ENCODE peak calls at places on chromosomes 12 and 14, in five cellular contexts. Z is H9, M is A549, I is IMR-90, F is mucosa of descending colon. T is an unnamed sample. For H3K4me1, the result is how much of the 10 kb centered on the place peaks cover.

GRCh38 chr14:102629011-102629444 is 36.6 kb downstream of the RCOR1 start:
- DNase-seq in I (no peak), M (no peak), Z (no peak), F (peak), T (no peak)

GRCh38 chr12:42421844-42422779 is 96.1 kb downstream of the PPHLN1 start:
- DNase-seq in Z (no peak), M (no peak), F (no peak), I (peak), T (no peak)

GRCh38 chr12:77741974-77742517 is 88.6 kb upstream of the NAV3 start:
- DNase-seq in M (no peak), I (no peak), F (no peak), Z (no peak), T (no peak)

GRCh38 chr12:3680919-3681594 is 71.9 kb downstream of the CRACR2A start:
- DNase-seq in Z (no peak), I (no peak), F (peak), M (no peak), T (peak)

GRCh38 chr12:124433147-124433874 is 134.1 kb downstream of the NCOR2 start:
- DNase-seq in M (no peak), I (no peak), F (no peak), Z (no peak), T (no peak)

GRCh38 chr12:1473418-1473817 is 121.0 kb downstream of the FBXL14 start:
- DNase-seq in I (no peak), F (peak), M (no peak), Z (no peak), T (no peak)

GRCh38 chr12:119204137-119204536 is 25.4 kb downstream of the HSPB8 start:
- DNase-seq in Z (no peak), M (no peak), F (no peak), I (no peak), T (no peak)

GRCh38 chr12:3117628-3118027 is 40.4 kb downstream of the TSPAN9 start:
- DNase-seq in I (peak), Z (no peak), F (no peak), M (no peak), T (peak)

GRCh38 chr12:41287500-41287899 is 99.4 kb downstream of the PDZRN4 start:
- DNase-seq in I (no peak), M (no peak), Z (no peak), F (no peak), T (no peak)

GRCh38 chr14:92961567-92961855 is 38.6 kb downstream of the CHGA start:
- DNase-seq in I (no peak), Z (no peak), F (no peak), M (no peak), T (no peak)

GRCh38 chr12:106296179-106296877 is 6.2 kb upstream of the TCP11L2 start:
- DNase-seq in Z (no peak), M (peak), F (no peak), I (peak), T (no peak)

GRCh38 chr12:34142430-34142829 is 120.1 kb downstream of the ALG10 start:
- DNase-seq in F (no peak), I (no peak), Z (no peak), M (no peak), T (no peak)

GRCh38 chr12:67442347-67442841 is 173.2 kb downstream of the CAND1 start:
- DNase-seq in Z (no peak), M (no peak), F (peak), I (no peak), T (peak)

GRCh38 chr12:71504471-71504852 is 64.9 kb downstream of the LGR5 start:
- DNase-seq in Z (no peak), I (no peak), F (no peak), M (no peak), T (no peak)

GRCh38 chr12:50050410-50051280 is 6.8 kb upstream of the ASIC1 start:
- DNase-seq in F (no peak), Z (peak), M (no peak), I (peak), T (no peak)

GRCh38 chr12:123076604-123077297 is 74.1 kb downstream of the PITPNM2 start:
- DNase-seq in Z (no peak), I (no peak), M (no peak), F (no peak), T (no peak)

GRCh38 chr12:10501031-10501430 is 4.7 kb upstream of the EIF2S3B start:
- DNase-seq in Z (no peak), F (no peak), M (no peak), I (no peak), T (no peak)

GRCh38 chr12:104763163-104763805 is 194.8 kb downstream of the SLC41A2 start:
- DNase-seq in Z (no peak), M (no peak), I (peak), F (no peak), T (no peak)

GRCh38 chr12:79674629-79675028 is 16.1 kb downstream of the PAWR start:
- DNase-seq in M (no peak), F (no peak), I (peak), Z (no peak), T (no peak)

GRCh38 chr12:87995581-87996178 is 33.5 kb downstream of the C12orf50 start:
- DNase-seq in M (peak), F (peak), Z (peak), I (peak), T (peak)

GRCh38 chr14:38839743-38840375 is 263.2 kb downstream of the SEC23A start:
- DNase-seq in F (peak), Z (no peak), I (no peak), M (no peak), T (no peak)

GRCh38 chr12:95173392-95174251 is 43.6 kb downstream of the FGD6 start:
- DNase-seq in I (peak), F (peak), M (peak), Z (no peak), T (no peak)

GRCh38 chr12:41073633-41074576 is 114.2 kb upstream of the PDZRN4 start:
- DNase-seq in Z (no peak), I (no peak), M (no peak), F (no peak), T (no peak)

GRCh38 chr12:31011746-31012567 is 61.7 kb upstream of the DDX11 start:
- DNase-seq in I (no peak), F (no peak), Z (no peak), M (no peak), T (no peak)

GRCh38 chr14:48398675-48399282 is 723.4 kb upstream of the MDGA2 start:
- DNase-seq in F (peak), I (peak), M (peak), Z (no peak), T (no peak)

GRCh38 chr14:57066887-57067513 is 201.7 kb downstream of the EXOC5 start:
- DNase-seq in M (peak), I (peak), Z (peak), F (peak), T (peak)

GRCh38 chr12:40632171-40632570 is 60.1 kb upstream of the CNTN1 start:
- DNase-seq in I (no peak), M (no peak), Z (no peak), F (no peak), T (no peak)

GRCh38 chr14:95319312-95320075 is at the start of gene CLMN:
- DNase-seq in Z (peak), F (peak), M (peak), I (peak), T (peak)

GRCh38 chr12:25433024-25433423 is 120.1 kb downstream of the LMNTD1 start:
- DNase-seq in F (no peak), M (no peak), Z (no peak), I (peak), T (no peak)

GRCh38 chr14:21069388-21070082 is 569 bp upstream of the ARHGEF40 start:
- DNase-seq in F (peak), Z (peak), I (peak), M (peak), T (peak)

GRCh38 chr14:42174357-42174756 is 567.7 kb downstream of the LRFN5 start:
- DNase-seq in M (no peak), Z (no peak), I (no peak), F (no peak), T (no peak)

GRCh38 chr14:93880025-93880820 is 46.9 kb upstream of the FAM181A start:
- DNase-seq in Z (no peak), M (no peak), I (no peak), F (no peak), T (no peak)

DNA sequence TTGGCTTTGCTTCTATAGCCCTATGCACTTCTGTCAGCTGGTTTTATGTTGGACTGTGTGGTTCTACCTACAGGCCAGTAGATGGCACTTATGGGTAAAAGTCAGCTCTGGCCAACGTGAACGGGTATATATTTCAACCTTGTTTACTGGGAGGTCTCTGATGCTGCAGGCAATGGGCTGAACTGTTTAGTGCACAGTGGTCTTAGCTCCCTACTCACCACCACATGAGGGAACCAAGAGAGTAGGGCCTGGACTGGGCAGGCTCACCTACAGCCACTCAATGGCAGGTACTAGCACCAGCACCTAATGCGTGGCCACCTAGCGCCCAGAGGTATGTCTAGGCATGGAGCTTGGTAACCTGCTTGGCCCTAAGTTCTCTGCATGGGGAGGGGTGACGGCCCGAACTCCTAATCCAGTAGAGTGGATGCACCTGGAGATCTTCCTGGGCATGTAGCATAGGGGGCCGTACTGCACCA is 481.8 kb downstream of the TMEM117 start:
- DNase-seq in F (no peak), Z (peak), M (no peak), I (peak), T (no peak)
- TF ChIP-seq CTCF in F (no peak), Z (peak), M (peak), I (peak), T (peak)

GRCh38 chr12:11813422-11813813 is 163.9 kb downstream of the ETV6 start:
- DNase-seq in I (no peak), M (no peak), F (no peak), Z (no peak), T (no peak)
- H3K4me1 ChIP-seq in I (under half), M (under half), F (under half), Z (under half), T (under half)

GRCh38 chr14:71863049-71863448 is 69.2 kb upstream of the RGS6 start:
- DNase-seq in I (no peak), M (no peak), Z (no peak), F (no peak), T (no peak)
- TF ChIP-seq CTCF in I (peak), M (no peak), Z (peak), F (no peak), T (no peak)

DNA sequence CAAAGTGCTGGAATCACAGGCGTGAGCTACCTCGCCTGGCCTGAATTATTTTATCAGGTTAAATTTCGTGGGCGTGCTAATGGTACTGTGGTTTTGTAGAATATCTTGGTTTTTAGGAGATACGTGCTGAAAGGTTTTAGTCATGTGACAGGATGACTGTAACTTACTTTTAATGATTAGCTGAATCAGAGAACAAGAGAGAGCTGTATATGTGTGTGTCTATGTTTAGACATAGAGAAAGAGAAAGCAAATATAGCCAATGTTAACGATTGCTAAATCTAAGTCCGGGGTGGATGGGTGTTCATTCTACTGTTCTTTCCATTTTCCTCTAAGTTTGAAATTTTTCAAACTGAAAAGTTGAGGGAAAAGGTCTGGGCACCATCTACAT is 9.2 kb upstream of the PNMA1 start:
- DNase-seq in M (no peak), Z (no peak), F (no peak), I (peak), T (no peak)
- H3K4me1 ChIP-seq in M (half or more), Z (under half), F (under half), I (under half), T (half or more)

GRCh38 chr12:53268009-53268636 is at the start of gene ESPL1:
- DNase-seq in I (peak), F (peak), Z (peak), M (peak), T (peak)
- TF ChIP-seq CTCF in I (peak), F (peak), Z (peak), M (peak), T (no peak)

T was measured in right lobe of liver.